ENCODE peak calls at places on chromosome 14, in six cellular contexts. K is neuronal stem cell, Q is hypothalamus, G is AML-193, T is anterior cingulate cortex, P is HFF-Myc. F is an unnamed sample.

GRCh38 chr14:61184117-61184516 is 97.0 kb downstream of the TMEM30B start:
- DNase-seq in K (no peak), Q (no peak), G (no peak), T (no peak), P (peak), F (no peak)

GRCh38 chr14:21454843-21455550 is 926 bp downstream of the CHD8 start:
- DNase-seq in K (no peak), Q (no peak), G (peak), T (no peak), P (no peak), F (no peak)

GRCh38 chr14:21136024-21136423 is 19.8 kb downstream of the OR5AU1 start:
- DNase-seq in K (peak), Q (no peak), G (peak), T (no peak), P (no peak), F (no peak)

GRCh38 chr14:90023176-90023896 is 38.5 kb upstream of the KCNK13 start:
- DNase-seq in K (no peak), Q (no peak), G (no peak), T (no peak), P (no peak), F (no peak)

GRCh38 chr14:53108292-53108937 is 44.7 kb downstream of the DDHD1 start:
- DNase-seq in K (no peak), Q (no peak), G (no peak), T (no peak), P (no peak), F (no peak)

GRCh38 chr14:52917732-52918131 is 33.1 kb downstream of the FERMT2 start:
- DNase-seq in K (no peak), Q (no peak), G (no peak), T (no peak), P (no peak), F (no peak)

GRCh38 chr14:22084393-22085281 is 411.0 kb upstream of the OR4E1 start:
- DNase-seq in K (peak), Q (no peak), G (peak), T (no peak), P (no peak), F (peak)

GRCh38 chr14:102775855-102776760 is 1.1 kb upstream of the TRAF3 start:
- DNase-seq in K (no peak), Q (no peak), G (peak), T (no peak), P (no peak), F (peak)